ENCODE peak calls at places on chromosomes 6 and 20, in four cellular contexts. One of them, this sample, is unnamed.

GRCh38 chr6:137102851-137103492 is 58.2 kb upstream of the IL20RA start:
- DNase-seq in cardiac fibroblast: no peak
- DNase-seq in endodermal cell: no peak
- DNase-seq in adrenal gland: no peak
- DNase-seq in this sample: no peak

GRCh38 chr6:41877051-41877680 is 18.0 kb downstream of the USP49 start:
- DNase-seq in cardiac fibroblast: no peak
- DNase-seq in endodermal cell: no peak
- DNase-seq in adrenal gland: no peak
- DNase-seq in this sample: no peak

GRCh38 chr6:84791233-84791632 is 26.8 kb upstream of the TBX18 start:
- DNase-seq in cardiac fibroblast: peak
- DNase-seq in endodermal cell: no peak
- DNase-seq in adrenal gland: no peak
- DNase-seq in this sample: peak

GRCh38 chr20:23419995-23420901 is 1.0 kb downstream of the NAPB start:
- DNase-seq in cardiac fibroblast: peak
- DNase-seq in endodermal cell: peak
- DNase-seq in adrenal gland: peak
- DNase-seq in this sample: peak

GRCh38 chr6:13404115-13404891 is 76.0 kb upstream of the TBC1D7 start:
- DNase-seq in cardiac fibroblast: peak
- DNase-seq in endodermal cell: no peak
- DNase-seq in adrenal gland: no peak
- DNase-seq in this sample: peak

GRCh38 chr20:51470907-51471411 is 71.6 kb downstream of the NFATC2 start:
- DNase-seq in cardiac fibroblast: no peak
- DNase-seq in endodermal cell: no peak
- DNase-seq in adrenal gland: no peak
- DNase-seq in this sample: no peak

GRCh38 chr20:44087857-44088120 is 99.2 kb downstream of the JPH2 start:
- DNase-seq in cardiac fibroblast: no peak
- DNase-seq in endodermal cell: no peak
- DNase-seq in adrenal gland: no peak
- DNase-seq in this sample: no peak

GRCh38 chr6:170003027-170003426 is 251.6 kb downstream of the ERMARD start:
- DNase-seq in cardiac fibroblast: no peak
- DNase-seq in endodermal cell: no peak
- DNase-seq in adrenal gland: no peak
- DNase-seq in this sample: no peak

GRCh38 chr6:125597411-125598253 is 151.8 kb upstream of the HEY2 start:
- DNase-seq in cardiac fibroblast: no peak
- DNase-seq in endodermal cell: no peak
- DNase-seq in adrenal gland: no peak
- DNase-seq in this sample: no peak

GRCh38 chr6:13452346-13453171 is 34.8 kb downstream of the GFOD1 start:
- DNase-seq in cardiac fibroblast: no peak
- DNase-seq in endodermal cell: peak
- DNase-seq in adrenal gland: no peak
- DNase-seq in this sample: no peak

GRCh38 chr6:148578837-148579236 is 168.0 kb upstream of the UST start:
- DNase-seq in cardiac fibroblast: no peak
- DNase-seq in endodermal cell: no peak
- DNase-seq in adrenal gland: no peak
- DNase-seq in this sample: no peak

GRCh38 chr6:81901589-81901988 is 149.1 kb upstream of the TENT5A start:
- DNase-seq in cardiac fibroblast: no peak
- DNase-seq in endodermal cell: no peak
- DNase-seq in adrenal gland: peak
- DNase-seq in this sample: no peak

GRCh38 chr6:42021847-42022754 is 28.2 kb upstream of the TAF8 start:
- DNase-seq in cardiac fibroblast: no peak
- DNase-seq in endodermal cell: no peak
- DNase-seq in adrenal gland: no peak
- DNase-seq in this sample: no peak

GRCh38 chr6:23611776-23612381 is 514.1 kb upstream of the NRSN1 start:
- DNase-seq in cardiac fibroblast: no peak
- DNase-seq in endodermal cell: peak
- DNase-seq in adrenal gland: no peak
- DNase-seq in this sample: no peak

GRCh38 chr6:32940656-32941411 is at the start of gene HLA-DMB:
- DNase-seq in cardiac fibroblast: peak
- DNase-seq in endodermal cell: peak
- DNase-seq in adrenal gland: peak
- DNase-seq in this sample: peak

GRCh38 chr6:110329729-110330436 is 28.3 kb downstream of the METTL24 start:
- DNase-seq in cardiac fibroblast: peak
- DNase-seq in endodermal cell: peak
- DNase-seq in adrenal gland: no peak
- DNase-seq in this sample: peak

GRCh38 chr6:30615219-30615957 is 1.7 kb downstream of the PPP1R10 start:
- DNase-seq in cardiac fibroblast: peak
- DNase-seq in endodermal cell: peak
- DNase-seq in adrenal gland: peak
- DNase-seq in this sample: peak

GRCh38 chr20:10711903-10712373 is 38.1 kb upstream of the JAG1 start:
- DNase-seq in cardiac fibroblast: no peak
- DNase-seq in endodermal cell: no peak
- DNase-seq in adrenal gland: no peak
- DNase-seq in this sample: no peak

GRCh38 chr6:142821860-142822259 is 123.1 kb downstream of the HIVEP2 start:
- DNase-seq in cardiac fibroblast: no peak
- DNase-seq in endodermal cell: no peak
- DNase-seq in adrenal gland: peak
- DNase-seq in this sample: no peak

GRCh38 chr6:29791786-29792122 is 35.9 kb upstream of the HLA-G start:
- DNase-seq in cardiac fibroblast: no peak
- DNase-seq in endodermal cell: no peak
- DNase-seq in adrenal gland: peak
- DNase-seq in this sample: no peak

GRCh38 chr6:97813881-97814280 is 530.9 kb upstream of the MMS22L start:
- DNase-seq in cardiac fibroblast: no peak
- DNase-seq in endodermal cell: peak
- DNase-seq in adrenal gland: no peak
- DNase-seq in this sample: no peak

GRCh38 chr6:33784787-33785186 is 4.1 kb downstream of the LEMD2 start:
- DNase-seq in cardiac fibroblast: no peak
- DNase-seq in endodermal cell: no peak
- DNase-seq in adrenal gland: no peak
- DNase-seq in this sample: no peak

GRCh38 chr20:63979221-63979548 is 257 bp downstream of the SAMD10 start:
- DNase-seq in cardiac fibroblast: no peak
- DNase-seq in endodermal cell: peak
- DNase-seq in adrenal gland: no peak
- DNase-seq in this sample: no peak

GRCh38 chr6:11514672-11515071 is 22.9 kb upstream of the TMEM170B start:
- DNase-seq in cardiac fibroblast: no peak
- DNase-seq in endodermal cell: no peak
- DNase-seq in adrenal gland: no peak
- DNase-seq in this sample: no peak

GRCh38 chr6:155882527-155883333 is 427.1 kb upstream of the NOX3 start:
- DNase-seq in cardiac fibroblast: no peak
- DNase-seq in endodermal cell: no peak
- DNase-seq in adrenal gland: no peak
- DNase-seq in this sample: peak

GRCh38 chr6:157004530-157004929 is 227.4 kb downstream of the ARID1B start:
- DNase-seq in cardiac fibroblast: no peak
- DNase-seq in endodermal cell: no peak
- DNase-seq in adrenal gland: no peak
- DNase-seq in this sample: no peak

GRCh38 chr6:46963626-46964025 is 41.9 kb upstream of the ADGRF5 start:
- DNase-seq in cardiac fibroblast: peak
- DNase-seq in endodermal cell: no peak
- DNase-seq in adrenal gland: no peak
- DNase-seq in this sample: peak

GRCh38 chr6:134429861-134430380 is 112.0 kb upstream of the SGK1 start:
- DNase-seq in cardiac fibroblast: no peak
- DNase-seq in endodermal cell: no peak
- DNase-seq in adrenal gland: no peak
- DNase-seq in this sample: no peak

GRCh38 chr20:40688129-40689099 is 622 bp downstream of the MAFB start:
- DNase-seq in cardiac fibroblast: no peak
- DNase-seq in endodermal cell: no peak
- DNase-seq in adrenal gland: peak
- DNase-seq in this sample: peak

GRCh38 chr20:40691566-40692239 is 2.7 kb upstream of the MAFB start:
- DNase-seq in cardiac fibroblast: no peak
- DNase-seq in endodermal cell: peak
- DNase-seq in adrenal gland: no peak
- DNase-seq in this sample: no peak

GRCh38 chr20:40689100-40689942 is at the start of gene MAFB:
- DNase-seq in cardiac fibroblast: peak
- DNase-seq in endodermal cell: peak
- DNase-seq in adrenal gland: peak
- DNase-seq in this sample: peak

GRCh38 chr20:40690836-40691565 is 2.0 kb upstream of the MAFB start:
- DNase-seq in cardiac fibroblast: no peak
- DNase-seq in endodermal cell: peak
- DNase-seq in adrenal gland: peak
- DNase-seq in this sample: no peak

DNA sequence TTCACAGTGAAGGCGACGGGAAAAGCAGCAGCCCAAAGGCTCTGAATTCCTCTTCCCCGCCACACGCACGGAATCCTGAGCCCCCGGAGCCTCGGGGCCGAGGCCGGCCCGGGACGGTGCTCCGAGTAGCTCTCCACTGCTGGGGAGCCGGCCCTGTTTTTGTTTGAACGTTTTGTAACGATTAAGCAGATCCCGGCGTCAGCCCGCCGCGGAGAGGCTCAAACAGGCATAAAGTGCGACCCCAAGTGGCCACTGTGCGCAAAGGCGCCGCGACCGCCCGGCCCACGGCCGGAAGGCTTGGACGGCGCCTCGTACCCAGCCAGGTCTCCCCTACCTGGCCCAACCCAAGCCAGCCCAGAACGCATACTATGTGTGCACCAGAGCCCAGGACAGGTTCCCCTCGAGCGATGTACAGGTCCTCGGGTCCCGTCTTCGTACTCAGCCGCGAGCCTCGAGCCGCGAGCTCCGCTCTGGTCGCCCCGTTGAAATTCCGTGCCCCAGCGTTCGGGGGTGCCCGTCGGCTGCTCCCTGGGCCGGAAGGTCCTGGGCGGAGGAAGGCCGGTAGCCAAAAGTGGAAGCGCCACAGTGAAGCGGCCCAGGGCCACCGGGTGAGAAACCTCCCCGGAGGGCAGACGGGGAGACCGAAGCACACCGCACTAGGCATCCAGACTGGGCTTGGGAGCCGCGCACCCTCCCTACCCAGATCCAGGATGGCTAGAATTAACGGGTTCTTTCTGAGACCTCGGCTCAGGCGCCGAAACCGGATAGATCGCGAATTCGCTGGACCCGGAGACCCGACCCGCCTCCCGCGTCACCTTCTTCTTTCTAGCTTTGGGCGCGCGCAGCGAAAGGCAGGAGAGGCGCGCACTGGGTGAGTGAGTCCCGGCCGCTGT is 1.2 kb upstream of the MAFB start:
- DNase-seq in cardiac fibroblast: peak
- DNase-seq in endodermal cell: peak
- DNase-seq in adrenal gland: peak
- DNase-seq in this sample: peak
- H3K4me3 ChIP-seq in cardiac fibroblast: peak
- H3K4me3 ChIP-seq in endodermal cell: peak
- H3K4me3 ChIP-seq in adrenal gland: no peak
- H3K4me3 ChIP-seq in this sample: peak

DNA sequence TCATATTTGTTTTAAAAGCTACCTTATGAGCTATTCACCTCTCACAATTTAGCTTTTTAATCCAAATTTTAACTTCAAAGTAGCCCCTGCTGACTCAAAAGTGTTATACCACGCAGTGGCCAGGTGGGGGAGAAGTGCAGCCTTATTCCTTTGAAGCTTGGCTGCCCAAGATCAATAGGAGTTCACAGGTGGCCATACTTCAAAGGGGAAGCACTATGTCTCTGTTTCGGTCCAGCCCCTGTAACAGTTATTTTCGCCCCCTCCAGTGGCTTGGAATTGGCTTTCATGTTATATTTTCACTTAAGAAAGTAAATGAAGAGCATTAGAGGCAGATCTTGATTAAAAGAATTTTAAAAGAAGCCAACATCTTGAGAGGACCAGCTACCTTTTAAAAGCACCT is 608.4 kb downstream of the EPHA7 start:
- DNase-seq in cardiac fibroblast: peak
- DNase-seq in endodermal cell: peak
- DNase-seq in adrenal gland: peak
- DNase-seq in this sample: peak
- TF ChIP-seq CTCF in cardiac fibroblast: peak
- TF ChIP-seq CTCF in endodermal cell: peak
- TF ChIP-seq CTCF in adrenal gland: peak
- TF ChIP-seq CTCF in this sample: peak

GRCh38 chr6:90521955-90522354 is 64.9 kb downstream of the MAP3K7 start:
- DNase-seq in cardiac fibroblast: no peak
- DNase-seq in endodermal cell: no peak
- DNase-seq in adrenal gland: no peak
- DNase-seq in this sample: no peak

GRCh38 chr6:90516074-90516660 is 70.7 kb downstream of the MAP3K7 start:
- DNase-seq in cardiac fibroblast: no peak
- DNase-seq in endodermal cell: no peak
- DNase-seq in adrenal gland: no peak
- DNase-seq in this sample: no peak
- H3K4me3 ChIP-seq in cardiac fibroblast: no peak
- H3K4me3 ChIP-seq in endodermal cell: no peak
- H3K4me3 ChIP-seq in adrenal gland: no peak
- H3K4me3 ChIP-seq in this sample: no peak

DNA sequence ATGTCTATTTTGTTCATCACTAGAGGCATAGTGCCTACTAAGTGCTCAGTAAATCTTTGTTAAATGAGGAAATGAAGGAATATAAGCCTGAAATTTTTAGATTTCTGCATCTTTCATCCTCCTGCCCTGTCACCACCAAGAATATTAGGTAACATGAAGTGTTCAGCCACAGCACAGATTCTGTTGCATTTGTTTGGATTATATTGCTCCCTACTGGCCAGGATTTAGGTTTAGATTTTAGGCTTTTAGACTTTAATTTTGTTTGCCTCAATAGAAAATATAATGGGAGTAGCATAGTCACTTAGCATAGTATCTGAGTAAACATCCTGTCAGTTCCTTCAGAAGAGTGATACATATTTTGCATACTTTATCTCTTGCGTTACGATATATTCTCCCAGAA is 14.2 kb downstream of the FARS2 start:
- DNase-seq in cardiac fibroblast: peak
- DNase-seq in endodermal cell: no peak
- DNase-seq in adrenal gland: no peak
- DNase-seq in this sample: peak
- TF ChIP-seq CTCF in cardiac fibroblast: no peak
- TF ChIP-seq CTCF in endodermal cell: no peak
- TF ChIP-seq CTCF in adrenal gland: no peak
- TF ChIP-seq CTCF in this sample: no peak